ENCODE peak calls at places on chromosome 19, in four cellular contexts. J is GM12878, S is K562, B is HepG2. X is an unnamed sample.

GRCh38 chr19:14479985-14480694 is 5.0 kb upstream of the PTGER1 start:
- DNase-seq in J (no peak), S (peak), B (no peak), X (peak)

GRCh38 chr19:29620931-29621351 is 14.9 kb downstream of the POP4 start:
- DNase-seq in J (no peak), S (no peak), B (no peak), X (no peak)

GRCh38 chr19:35693835-35694599 is 10.3 kb upstream of the ZBTB32 start:
- DNase-seq in J (peak), S (peak), B (peak), X (peak)

GRCh38 chr19:34960103-34960805 is 3.8 kb downstream of the ZNF792 start:
- DNase-seq in J (no peak), S (no peak), B (no peak), X (no peak)

GRCh38 chr19:40356681-40357595 is 8.4 kb downstream of the PLD3 start:
- DNase-seq in J (no peak), S (no peak), B (no peak), X (no peak)

GRCh38 chr19:28582807-28583206 is 630.1 kb downstream of the UQCRFS1 start:
- DNase-seq in J (no peak), S (no peak), B (no peak), X (no peak)

GRCh38 chr19:46659151-46660007 is 1.6 kb downstream of the DACT3 start:
- DNase-seq in J (no peak), S (peak), B (no peak), X (no peak)

GRCh38 chr19:41616785-41617621 is 9.9 kb downstream of the CEACAM4 start:
- DNase-seq in J (no peak), S (peak), B (peak), X (peak)

GRCh38 chr19:52296773-52297600 is at the start of gene ZNF480:
- DNase-seq in J (peak), S (peak), B (peak), X (peak)

GRCh38 chr19:42250666-42251531 is 4.0 kb downstream of the ERF start:
- DNase-seq in J (no peak), S (no peak), B (no peak), X (no peak)

GRCh38 chr19:51497666-51498065 is 3.9 kb downstream of the SIGLEC12 start:
- DNase-seq in J (no peak), S (peak), B (no peak), X (no peak)

GRCh38 chr19:53971608-53972007 is 8.9 kb downstream of the CACNG8 start:
- DNase-seq in J (no peak), S (no peak), B (no peak), X (no peak)

GRCh38 chr19:45472557-45473365 is 5.0 kb downstream of the FOSB start:
- DNase-seq in J (no peak), S (no peak), B (no peak), X (no peak)

GRCh38 chr19:46791944-46792343 is 3.5 kb upstream of the SLC1A5 start:
- DNase-seq in J (no peak), S (peak), B (no peak), X (no peak)

GRCh38 chr19:40717880-40718773 is 1.2 kb downstream of the ITPKC start:
- DNase-seq in J (no peak), S (peak), B (peak), X (no peak)

GRCh38 chr19:46718157-46718933 is 1.4 kb upstream of the PRKD2 start:
- DNase-seq in J (peak), S (no peak), B (no peak), X (no peak)

GRCh38 chr19:46081928-46082727 is 41.3 kb upstream of the IGFL4 start:
- DNase-seq in J (peak), S (peak), B (peak), X (peak)

GRCh38 chr19:39375929-39376328 is 15.0 kb downstream of the PAF1 start:
- DNase-seq in J (no peak), S (no peak), B (no peak), X (no peak)

DNA sequence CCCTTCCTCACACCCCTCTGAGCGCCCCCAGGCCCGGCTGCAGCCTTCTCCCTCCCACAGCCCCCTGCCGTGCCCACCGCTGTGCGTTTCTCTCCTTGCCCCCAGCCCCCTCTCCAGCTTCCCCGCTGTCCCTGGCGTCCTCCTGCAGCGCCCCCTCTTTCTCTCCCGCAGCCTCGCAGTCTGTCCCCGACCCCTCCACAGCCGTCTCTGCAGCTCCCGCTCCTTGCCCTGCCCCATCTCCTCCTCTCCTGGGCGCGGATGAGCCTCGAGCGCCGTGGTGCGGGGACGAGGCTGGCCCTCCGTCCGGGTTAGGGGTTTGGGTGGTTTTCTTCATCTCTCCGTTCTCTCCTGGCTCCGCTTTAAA is 1.1 kb downstream of the KMT5C start:
- DNase-seq in J (no peak), S (no peak), B (no peak), X (no peak)
- TF ChIP-seq FOXK2 in J (no peak), S (no peak), B (no peak), X (no peak)

GRCh38 chr19:495440-496332 is 600 bp upstream of the MADCAM1 start:
- DNase-seq in J (no peak), S (peak), B (no peak), X (peak)
- TF ChIP-seq FOXM1 in J (no peak), S (no peak), B (no peak), X (no peak)

GRCh38 chr19:8391274-8392016 is 1.3 kb downstream of the RAB11B start:
- DNase-seq in J (no peak), S (no peak), B (no peak), X (no peak)
- TF ChIP-seq TARDBP in J (no peak), S (no peak), B (no peak), X (no peak)

DNA sequence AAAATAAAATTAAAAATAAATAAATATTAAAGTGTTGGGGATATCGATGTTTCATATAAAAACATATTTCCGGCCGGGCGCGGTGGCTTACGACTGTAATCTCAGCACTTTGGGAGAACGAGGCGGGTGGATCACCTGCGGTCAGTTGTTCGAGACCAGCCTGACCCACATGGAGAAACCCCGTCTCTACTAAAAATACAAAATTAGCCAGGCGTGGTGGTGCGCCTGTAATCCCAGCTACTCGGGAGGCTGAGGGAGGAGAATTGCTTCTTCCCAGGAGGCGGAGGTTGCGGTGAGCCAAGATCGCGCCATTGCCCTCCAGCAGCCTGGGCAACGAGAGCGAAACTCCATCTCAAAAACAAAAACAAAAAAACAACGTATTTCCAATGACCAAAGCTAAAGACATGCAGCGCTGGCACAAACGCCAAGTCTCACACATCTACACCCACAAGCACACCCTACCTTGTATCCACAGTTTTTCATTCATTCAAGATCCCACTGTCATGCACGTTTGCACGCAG is 907 bp downstream of the ZNF569 start:
- DNase-seq in J (peak), S (no peak), B (no peak), X (no peak)
- TF ChIP-seq FOXK2 in J (no peak), S (no peak), B (no peak), X (no peak)

DNA sequence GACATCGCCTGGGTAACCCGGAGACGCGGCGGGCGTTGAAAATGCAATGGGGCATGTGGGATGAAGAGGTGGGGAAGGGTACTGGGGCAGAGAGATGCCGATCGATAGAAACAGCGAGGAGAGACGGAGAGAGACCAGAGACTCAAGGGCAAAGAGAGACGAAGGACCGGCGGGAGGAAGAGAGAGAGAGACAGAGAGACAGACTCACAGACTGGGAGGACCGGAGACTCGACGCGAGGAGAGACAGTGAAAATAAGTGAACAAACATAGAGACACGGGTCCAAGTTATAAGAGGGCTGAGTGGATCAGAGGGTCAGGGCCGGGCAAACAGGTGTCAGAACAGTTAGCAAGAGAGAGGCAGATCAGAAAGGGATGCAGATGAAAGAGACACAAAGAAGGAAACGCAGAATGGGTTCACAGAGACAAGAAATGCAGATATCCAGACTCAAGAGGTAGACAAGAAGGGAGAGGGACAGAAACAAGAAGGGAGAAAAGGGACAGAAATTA is 576 bp upstream of the MZF1 start:
- DNase-seq in J (no peak), S (no peak), B (no peak), X (no peak)
- TF ChIP-seq FOXM1 in J (no peak), S (no peak), B (no peak), X (no peak)

GRCh38 chr19:12453495-12453894 is 12.7 kb upstream of the ZNF443 start:
- DNase-seq in J (no peak), S (no peak), B (no peak), X (no peak)
- TF ChIP-seq TARDBP in J (no peak), S (no peak), B (no peak), X (no peak)

DNA sequence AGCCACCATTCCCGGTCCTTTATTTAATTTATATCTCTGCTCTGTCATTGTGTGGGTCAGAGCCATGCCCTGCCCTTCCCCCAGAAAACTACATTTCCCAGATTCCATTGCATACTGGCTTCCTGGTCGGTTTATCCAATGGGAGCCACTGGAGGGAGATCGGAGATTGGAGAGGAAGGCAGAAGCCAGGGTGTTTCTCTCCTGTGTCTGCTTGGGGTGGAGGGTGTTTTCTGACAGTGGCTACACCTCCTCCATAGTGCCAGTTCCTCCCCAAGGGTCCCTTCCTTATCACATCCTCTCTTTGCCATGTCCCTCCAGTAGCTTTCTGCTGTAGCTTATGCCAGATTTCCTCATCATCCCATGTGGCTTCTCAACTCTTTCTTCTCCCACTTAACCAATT is 19.0 kb downstream of the OLFM2 start:
- DNase-seq in J (no peak), S (peak), B (peak), X (peak)
- TF ChIP-seq FOXK2 in J (no peak), S (no peak), B (no peak), X (no peak)

GRCh38 chr19:6697291-6697690 is 23.2 kb downstream of the C3 start:
- DNase-seq in J (no peak), S (no peak), B (no peak), X (no peak)

GRCh38 chr19:6694147-6694815 is 24.3 kb upstream of the TNFSF14 start:
- DNase-seq in J (no peak), S (peak), B (peak), X (no peak)

GRCh38 chr19:6693681-6694080 is 23.7 kb upstream of the TNFSF14 start:
- DNase-seq in J (no peak), S (peak), B (peak), X (no peak)

GRCh38 chr19:6693056-6693471 is 23.1 kb upstream of the TNFSF14 start:
- DNase-seq in J (no peak), S (peak), B (no peak), X (no peak)

DNA sequence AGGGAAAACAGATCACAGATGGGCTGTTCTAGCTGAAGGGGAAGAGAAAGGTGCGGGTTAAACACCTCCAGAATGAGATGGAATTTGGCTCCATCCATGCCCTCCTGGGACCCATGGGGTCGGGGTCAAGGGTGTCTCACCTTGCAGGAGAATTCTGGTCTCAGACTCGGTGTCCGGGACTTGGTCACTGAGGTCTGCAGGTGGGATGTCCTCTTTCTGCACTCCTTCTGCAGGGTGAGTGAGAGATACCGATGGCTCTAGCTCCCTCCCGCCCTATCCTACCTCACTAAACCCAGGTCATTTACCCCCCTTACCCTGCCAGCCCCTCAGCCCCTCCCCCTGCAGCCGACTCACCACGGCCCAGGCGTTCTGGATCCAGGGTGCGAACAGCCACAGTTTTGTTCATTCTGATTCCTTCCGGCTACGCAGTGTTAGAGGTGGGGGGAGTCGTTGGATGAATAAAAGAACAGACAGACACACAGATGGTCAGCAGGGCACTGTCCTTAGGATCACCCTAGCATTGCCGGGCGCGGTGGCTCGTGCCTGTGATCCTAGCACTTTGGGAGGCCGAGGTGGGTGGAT is 24.1 kb downstream of the C3 start:
- DNase-seq in J (no peak), S (no peak), B (no peak), X (no peak)
- TF ChIP-seq FOXM1 in J (no peak), S (no peak), B (no peak), X (no peak)

X was measured in HEK293T.